ENCODE peak calls at places on chromosomes 16 and 17, in nine cellular contexts. G is IMR-90; P is left ventricle myocardium inferior; D is fibroblast of lung; Z is right cardiac atrium; R is right atrium auricular region; I is endothelial cell of umbilical vein; Q is CD8-positive, alpha-beta memory T cell; L is neural progenitor cell. W is an unnamed sample.

GRCh38 chr17:35660902-35661301 is 70.5 kb upstream of the RASL10B start:
- DNase-seq in G (no peak), P (no peak), D (no peak), Z (no peak), R (no peak), I (no peak), Q (no peak), L (no peak), W (no peak)

GRCh38 chr16:22337849-22338248 is 36.6 kb downstream of the CDR2 start:
- DNase-seq in G (no peak), P (no peak), D (no peak), Z (no peak), R (no peak), I (no peak), Q (no peak), L (no peak), W (no peak)

GRCh38 chr16:3021449-3022207 is 1.5 kb downstream of the TNFRSF12A start:
- DNase-seq in G (peak), P (peak), D (peak), Z (peak), R (peak), I (peak), Q (peak), L (peak), W (peak)

GRCh38 chr17:37492167-37492566 is 2.5 kb downstream of the DUSP14 start:
- DNase-seq in G (no peak), P (no peak), D (no peak), Z (no peak), R (no peak), I (peak), Q (no peak), L (no peak), W (no peak)

GRCh38 chr17:61361084-61361483 is 38.6 kb upstream of the TBX2 start:
- DNase-seq in G (peak), P (no peak), D (peak), Z (no peak), R (no peak), I (no peak), Q (no peak), L (no peak), W (no peak)

GRCh38 chr17:68509151-68510057 is 2.8 kb upstream of the PRKAR1A start:
- DNase-seq in G (no peak), P (peak), D (no peak), Z (peak), R (no peak), I (peak), Q (no peak), L (no peak), W (peak)

GRCh38 chr16:75566889-75567255 is 693 bp downstream of the GABARAPL2 start:
- DNase-seq in G (no peak), P (no peak), D (no peak), Z (no peak), R (no peak), I (peak), Q (peak), L (peak), W (no peak)

GRCh38 chr16:9061358-9061813 is 30.1 kb upstream of the HAPSTR1 start:
- DNase-seq in G (peak), P (peak), D (peak), Z (peak), R (peak), I (no peak), Q (no peak), L (no peak), W (no peak)

GRCh38 chr16:3589991-3590701 is 12.9 kb upstream of the NLRC3 start:
- DNase-seq in G (no peak), P (no peak), D (no peak), Z (no peak), R (no peak), I (no peak), Q (no peak), L (no peak), W (no peak)

GRCh38 chr17:32302860-32303649 is 37.4 kb downstream of the RHBDL3 start:
- DNase-seq in G (no peak), P (no peak), D (no peak), Z (no peak), R (no peak), I (peak), Q (no peak), L (peak), W (peak)

GRCh38 chr16:49341706-49342105 is 31.9 kb upstream of the C16orf78 start:
- DNase-seq in G (no peak), P (no peak), D (no peak), Z (no peak), R (peak), I (no peak), Q (no peak), L (no peak), W (no peak)

GRCh38 chr17:2084129-2084765 is 29.3 kb downstream of the HIC1 start:
- DNase-seq in G (peak), P (peak), D (peak), Z (peak), R (peak), I (peak), Q (no peak), L (no peak), W (no peak)

GRCh38 chr17:20053343-20053964 is 44.3 kb downstream of the SPECC1 start:
- DNase-seq in G (no peak), P (no peak), D (no peak), Z (no peak), R (no peak), I (no peak), Q (no peak), L (no peak), W (no peak)

GRCh38 chr17:76872221-76872873 is 4.1 kb downstream of the MGAT5B start:
- DNase-seq in G (peak), P (no peak), D (peak), Z (no peak), R (no peak), I (peak), Q (no peak), L (no peak), W (no peak)

GRCh38 chr16:18048858-18049257 is 287.7 kb downstream of the NPIPA8 start:
- DNase-seq in G (no peak), P (no peak), D (no peak), Z (no peak), R (no peak), I (no peak), Q (no peak), L (no peak), W (no peak)

GRCh38 chr16:89331371-89332109 is 114.0 kb downstream of the ZNF778 start:
- DNase-seq in G (no peak), P (no peak), D (no peak), Z (no peak), R (no peak), I (no peak), Q (no peak), L (no peak), W (no peak)

GRCh38 chr16:89326721-89327120 is 109.2 kb downstream of the ZNF778 start:
- DNase-seq in G (no peak), P (no peak), D (no peak), Z (peak), R (no peak), I (no peak), Q (no peak), L (no peak), W (peak)

GRCh38 chr16:89334050-89334449 is 116.5 kb downstream of the ZNF778 start:
- DNase-seq in G (no peak), P (no peak), D (no peak), Z (peak), R (no peak), I (no peak), Q (no peak), L (no peak), W (no peak)

GRCh38 chr16:89332248-89333245 is 115.0 kb downstream of the ZNF778 start:
- DNase-seq in G (no peak), P (no peak), D (no peak), Z (peak), R (no peak), I (no peak), Q (no peak), L (no peak), W (no peak)

DNA sequence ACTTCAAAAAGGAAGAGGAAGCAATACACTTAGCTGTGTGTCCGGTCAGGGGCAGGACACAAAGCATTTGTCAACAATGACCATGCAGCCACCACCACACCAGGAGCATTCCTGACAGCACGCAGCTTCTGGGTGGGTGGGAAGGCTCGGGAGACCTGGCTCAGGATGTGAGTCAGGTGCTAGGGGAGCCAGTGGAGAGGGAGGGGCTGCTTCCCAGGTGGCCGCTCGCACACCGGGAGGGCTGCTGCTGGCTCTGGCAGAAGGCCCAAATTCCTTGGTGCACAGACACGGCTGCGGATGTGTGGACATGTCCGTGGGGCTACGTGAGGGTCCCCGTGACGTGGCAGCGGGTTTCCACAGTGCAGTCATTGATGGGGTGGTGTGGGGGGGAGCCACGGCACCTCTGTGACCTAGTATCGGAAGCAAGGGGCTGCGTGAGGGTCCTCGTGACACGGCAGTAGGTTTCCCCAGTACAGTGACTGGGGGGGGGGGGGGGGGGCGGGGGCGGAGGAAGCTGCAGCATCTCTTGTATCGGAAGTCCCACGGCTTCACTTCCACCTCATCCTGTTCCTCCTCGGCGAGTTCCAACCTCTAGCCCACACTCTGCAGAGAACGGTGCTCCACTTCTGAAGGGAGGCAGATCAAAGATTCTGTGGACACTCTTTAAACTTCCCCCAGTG is 112.8 kb downstream of the ZNF778 start:
- DNase-seq in G (peak), P (peak), D (no peak), Z (peak), R (no peak), I (peak), Q (peak), L (no peak), W (no peak)
- H3K27ac ChIP-seq in G (peak), P (peak), D (peak), Z (peak), R (peak), I (peak), Q (no peak), L (no peak), W (peak)

DNA sequence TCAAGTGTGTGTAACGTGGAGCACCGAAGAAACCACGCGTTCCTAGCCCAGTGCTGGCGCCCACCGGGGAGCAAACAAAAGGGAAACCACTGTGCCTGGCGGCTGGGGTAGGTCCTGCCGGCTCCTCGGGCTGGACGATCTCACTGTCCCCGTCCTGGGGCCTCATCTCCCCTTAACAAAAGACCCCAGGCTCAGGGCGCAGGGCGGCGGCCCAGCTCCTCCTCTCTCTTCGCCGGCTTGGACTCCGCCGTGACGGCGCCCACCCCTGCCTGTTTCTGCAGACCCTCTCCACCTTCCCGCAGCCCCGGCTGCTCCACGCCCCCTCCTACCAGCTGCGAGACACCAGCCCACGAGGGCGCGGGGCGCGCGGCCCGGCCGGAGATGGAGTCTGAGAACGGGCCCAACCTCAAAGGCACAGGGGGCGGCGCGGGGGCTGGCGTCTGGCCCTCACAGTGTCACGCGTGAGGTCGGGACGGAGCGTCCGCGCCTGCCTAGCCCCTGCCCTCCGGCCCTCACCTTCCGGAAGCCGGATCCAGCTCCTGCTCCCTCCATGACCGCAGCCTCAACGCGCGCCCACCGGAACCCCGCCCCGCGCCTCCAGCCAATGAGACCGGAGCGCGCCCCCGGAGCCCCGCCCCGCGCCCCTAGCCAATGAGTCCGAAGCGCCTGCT is at the start of gene CENPX:
- DNase-seq in G (no peak), P (no peak), D (no peak), Z (no peak), R (no peak), I (no peak), Q (no peak), L (peak), W (peak)
- H3K4me3 ChIP-seq in G (peak), P (peak), D (peak), Z (peak), R (peak), I (peak), Q (peak), L (peak), W (peak)

DNA sequence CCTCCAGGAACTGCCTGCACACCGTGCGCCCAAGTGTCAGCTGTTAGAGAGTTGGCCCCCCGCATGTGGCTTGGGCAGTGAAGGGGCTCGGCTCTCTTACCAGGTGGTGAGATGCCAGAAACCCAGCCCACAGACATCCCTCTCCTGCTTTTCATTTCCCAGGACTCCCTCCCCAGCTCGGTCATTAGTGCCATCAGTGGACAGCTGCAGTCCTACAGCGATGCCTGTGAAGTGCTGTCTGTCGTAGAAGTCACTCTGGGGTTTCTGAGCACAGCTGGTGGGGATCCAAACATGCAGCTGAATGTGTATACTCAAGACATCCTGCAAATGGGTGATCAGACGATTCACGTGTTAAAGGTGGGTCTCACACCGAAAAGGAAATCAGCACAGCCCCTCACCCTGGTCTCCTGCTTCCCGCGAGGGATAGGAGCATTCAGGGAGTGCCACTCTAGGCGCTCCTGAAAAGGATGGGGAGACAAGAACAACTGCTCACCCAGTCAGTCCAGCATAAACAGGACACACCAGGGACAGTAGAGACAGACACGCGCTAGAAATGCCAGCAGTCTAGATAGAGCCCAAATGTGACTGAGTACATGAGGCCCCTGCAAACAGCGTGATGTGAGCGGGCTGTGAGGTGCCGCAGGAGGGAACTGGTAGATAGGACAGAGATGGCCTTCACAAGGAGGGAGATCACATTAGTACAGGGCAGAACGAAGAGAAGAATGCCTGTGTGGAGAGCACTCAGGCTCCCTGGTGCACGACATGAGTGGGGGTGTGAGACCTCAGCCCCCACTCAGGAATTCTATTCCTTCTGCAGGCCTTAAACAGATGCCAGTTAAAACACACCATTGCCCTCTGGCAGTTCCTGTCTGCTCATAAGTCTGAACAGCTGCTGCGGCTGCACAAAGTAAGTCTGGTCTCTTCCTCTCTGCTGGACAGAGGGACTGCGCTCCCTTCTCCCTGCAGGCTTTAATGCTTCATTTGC is 25.7 kb upstream of the ENDOV start:
- DNase-seq in G (peak), P (no peak), D (no peak), Z (no peak), R (no peak), I (peak), Q (no peak), L (no peak), W (no peak)
- H3K27ac ChIP-seq in G (no peak), P (no peak), D (no peak), Z (no peak), R (no peak), I (no peak), Q (no peak), L (no peak), W (no peak)

DNA sequence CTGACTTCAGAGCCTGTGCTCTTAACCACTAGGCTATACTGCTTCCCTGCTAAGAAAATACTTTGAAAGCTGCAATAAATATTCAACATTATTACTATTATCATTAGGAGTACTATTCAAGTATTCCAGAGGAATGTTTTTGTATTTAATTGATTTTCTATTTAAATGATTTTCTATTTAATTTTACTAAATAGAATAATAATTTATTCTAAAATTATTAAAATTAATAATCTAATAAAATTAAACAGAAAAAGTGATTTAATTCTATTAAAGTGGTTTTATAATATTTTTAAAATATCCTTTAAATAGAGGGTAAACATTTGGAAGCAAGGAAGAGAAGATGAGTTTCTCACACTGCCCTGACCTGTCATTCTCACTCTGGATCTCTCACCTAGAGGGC is 173.8 kb downstream of the DNAH9 start:
- DNase-seq in G (no peak), P (no peak), D (no peak), Z (no peak), R (no peak), I (no peak), Q (no peak), L (no peak), W (no peak)
- H3K4me3 ChIP-seq in G (no peak), P (no peak), D (no peak), Z (no peak), R (no peak), I (no peak), Q (no peak), L (no peak), W (no peak)

GRCh38 chr16:85165781-85166180 is 53.5 kb upstream of the CIBAR2 start:
- DNase-seq in G (no peak), P (no peak), D (no peak), Z (peak), R (no peak), I (no peak), Q (no peak), L (no peak), W (no peak)

GRCh38 chr16:85164838-85165516 is 52.7 kb upstream of the CIBAR2 start:
- DNase-seq in G (no peak), P (no peak), D (no peak), Z (peak), R (peak), I (no peak), Q (no peak), L (no peak), W (peak)

GRCh38 chr16:85162478-85163277 is 50.4 kb upstream of the CIBAR2 start:
- DNase-seq in G (peak), P (peak), D (peak), Z (peak), R (peak), I (peak), Q (no peak), L (no peak), W (no peak)

GRCh38 chr16:85166281-85166680 is 54.0 kb upstream of the CIBAR2 start:
- DNase-seq in G (peak), P (no peak), D (no peak), Z (peak), R (no peak), I (no peak), Q (no peak), L (no peak), W (no peak)

GRCh38 chr16:85163278-85164112 is 51.2 kb upstream of the CIBAR2 start:
- DNase-seq in G (peak), P (no peak), D (peak), Z (peak), R (no peak), I (no peak), Q (no peak), L (no peak), W (no peak)
- H3K27ac ChIP-seq in G (no peak), P (no peak), D (no peak), Z (no peak), R (peak), I (no peak), Q (no peak), L (no peak), W (peak)

GRCh38 chr17:17724991-17725852 is 44.0 kb downstream of the RAI1 start:
- DNase-seq in G (no peak), P (no peak), D (no peak), Z (peak), R (no peak), I (peak), Q (no peak), L (peak), W (no peak)

GRCh38 chr17:17724307-17724921 is 43.2 kb downstream of the RAI1 start:
- DNase-seq in G (peak), P (no peak), D (peak), Z (peak), R (no peak), I (peak), Q (no peak), L (peak), W (no peak)

GRCh38 chr17:17727111-17727659 is 45.9 kb downstream of the RAI1 start:
- DNase-seq in G (no peak), P (no peak), D (no peak), Z (no peak), R (no peak), I (no peak), Q (no peak), L (no peak), W (no peak)

GRCh38 chr17:17726721-17727060 is 45.4 kb downstream of the RAI1 start:
- DNase-seq in G (no peak), P (no peak), D (no peak), Z (no peak), R (no peak), I (no peak), Q (no peak), L (no peak), W (no peak)

DNA sequence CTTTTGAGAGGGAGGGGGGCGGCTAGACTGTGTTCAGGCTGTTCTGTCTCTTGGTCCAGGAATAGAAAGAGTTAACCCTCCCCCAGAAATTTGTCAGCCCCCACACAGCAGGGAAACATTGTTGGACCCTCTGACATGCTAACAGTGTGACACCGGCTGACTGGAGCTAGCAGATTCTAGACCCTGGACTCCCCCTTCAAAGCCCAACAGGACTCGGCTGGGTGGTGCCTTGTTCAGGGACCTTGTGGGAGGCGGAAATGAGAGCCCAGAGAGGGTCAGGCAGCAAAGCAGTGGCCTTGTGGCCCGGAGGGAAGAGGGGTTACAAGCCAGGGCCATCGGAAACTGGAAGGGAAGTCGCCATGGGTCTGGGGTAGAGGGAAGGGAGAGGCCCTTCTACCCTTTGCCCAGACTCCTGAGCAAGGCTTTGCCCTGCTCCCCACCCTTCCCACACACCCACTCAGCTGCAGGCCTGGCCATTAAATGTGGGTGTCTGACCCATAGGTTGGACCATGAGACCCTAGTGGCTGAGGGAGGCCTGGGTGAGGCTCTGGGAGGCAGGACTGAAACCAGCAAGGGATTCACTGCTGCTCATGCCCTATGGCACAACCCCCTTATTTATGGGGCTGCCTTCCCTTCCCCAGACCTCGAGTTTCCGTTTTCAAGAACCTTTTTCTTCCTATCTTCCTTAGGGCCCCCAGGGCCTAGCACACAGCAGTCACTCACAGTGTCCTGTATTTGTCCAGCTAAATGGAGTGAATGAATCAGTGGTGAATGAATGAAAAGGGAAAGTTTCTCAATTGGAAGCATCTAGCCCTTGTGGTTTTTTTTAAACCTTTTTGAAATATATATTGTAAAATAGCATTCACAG is 44.8 kb downstream of the RAI1 start:
- DNase-seq in G (no peak), P (no peak), D (no peak), Z (peak), R (no peak), I (peak), Q (no peak), L (peak), W (no peak)
- H3K4me3 ChIP-seq in G (no peak), P (no peak), D (no peak), Z (no peak), R (no peak), I (no peak), Q (no peak), L (peak), W (no peak)